ENCODE peak calls at places on chromosomes 7 and 10, in four cellular contexts. Y, V, S and W are unnamed samples.

GRCh38 chr10:29329420-29329819 is 40.5 kb downstream of the LYZL1 start:
- DNase-seq in Y (no peak), V (no peak), S (peak), W (no peak)

GRCh38 chr7:114086906-114087651 is 168.3 kb upstream of the PPP1R3A start:
- DNase-seq in V (no peak), S (no peak), Y (peak), W (peak)

GRCh38 chr7:38795596-38795995 is 113.4 kb downstream of the VPS41 start:
- DNase-seq in S (no peak), Y (no peak), V (no peak), W (no peak)

GRCh38 chr10:7788640-7789335 is 811 bp downstream of the ATP5F1C start:
- DNase-seq in V (no peak), S (peak), Y (peak), W (peak)

GRCh38 chr7:102253076-102253972 is 33.3 kb upstream of the SH2B2 start:
- DNase-seq in S (no peak), V (no peak), Y (no peak), W (no peak)

GRCh38 chr10:110502851-110503301 is 5.2 kb downstream of the DUSP5 start:
- DNase-seq in V (peak), S (no peak), Y (no peak), W (no peak)

GRCh38 chr7:141785711-141786552 is 4.1 kb upstream of the TAS2R5 start:
- DNase-seq in V (peak), S (peak), Y (peak), W (peak)

GRCh38 chr7:122161628-122162027 is 17.6 kb upstream of the AASS start:
- DNase-seq in S (no peak), V (no peak), Y (no peak), W (no peak)

GRCh38 chr10:77625379-77625778 is 12.2 kb downstream of the KCNMA1 start:
- DNase-seq in V (no peak), Y (no peak), S (no peak), W (no peak)

GRCh38 chr7:126727930-126728331 is 524.8 kb downstream of the GRM8 start:
- DNase-seq in S (no peak), Y (no peak), V (no peak), W (no peak)

GRCh38 chr10:35140727-35141126 is 14.1 kb downstream of the CREM start:
- DNase-seq in Y (no peak), S (peak), V (no peak), W (no peak)

GRCh38 chr10:3426190-3426845 is 253.7 kb upstream of the PITRM1 start:
- DNase-seq in Y (no peak), V (no peak), S (peak), W (no peak)

GRCh38 chr7:1501487-1502270 is 2.5 kb downstream of the INTS1 start:
- DNase-seq in Y (no peak), S (no peak), V (no peak), W (no peak)

GRCh38 chr10:52771534-52772455 is 789 bp downstream of the MBL2 start:
- DNase-seq in V (no peak), S (peak), Y (no peak), W (no peak)

GRCh38 chr10:78222096-78222790 is 188.6 kb downstream of the RPS24 start:
- DNase-seq in S (no peak), Y (no peak), V (no peak), W (no peak)

GRCh38 chr7:51354897-51355296 is 38.3 kb upstream of the COBL start:
- DNase-seq in V (no peak), S (no peak), Y (no peak), W (no peak)

GRCh38 chr7:68107968-68108367 is 1111.3 kb downstream of the TYW1 start:
- DNase-seq in S (no peak), V (no peak), Y (no peak), W (no peak)

GRCh38 chr10:124339951-124340760 is 78.6 kb downstream of the OAT start:
- DNase-seq in V (no peak), Y (no peak), S (no peak), W (no peak)

GRCh38 chr10:71589617-71590551 is 129.7 kb downstream of the C10orf105 start:
- DNase-seq in S (peak), V (no peak), Y (no peak), W (no peak)

GRCh38 chr7:105270117-105270516 is 118.6 kb downstream of the SRPK2 start:
- DNase-seq in Y (no peak), V (no peak), S (no peak), W (no peak)

GRCh38 chr10:73644015-73644743 is 2.9 kb upstream of the MYOZ1 start:
- DNase-seq in V (peak), S (peak), Y (peak), W (peak)

GRCh38 chr10:97570146-97570788 is 2.3 kb upstream of the ANKRD2 start:
- DNase-seq in S (no peak), Y (no peak), V (no peak), W (no peak)

GRCh38 chr7:39686261-39686924 is 63.0 kb downstream of the RALA start:
- DNase-seq in Y (no peak), S (no peak), V (peak), W (no peak)

GRCh38 chr7:30900053-30900452 is 11.6 kb upstream of the AQP1 start:
- DNase-seq in S (no peak), Y (no peak), V (no peak), W (no peak)

GRCh38 chr10:110181451-110181850 is 26.0 kb upstream of the MXI1 start:
- DNase-seq in S (no peak), V (no peak), Y (peak), W (no peak)

GRCh38 chr10:113720386-113720785 is 31.1 kb upstream of the PLEKHS1 start:
- DNase-seq in Y (no peak), S (peak), V (no peak), W (no peak)

GRCh38 chr7:79933144-79933543 is 201.5 kb upstream of the GNAI1 start:
- DNase-seq in V (no peak), S (no peak), Y (no peak), W (no peak)
- TF ChIP-seq FOXM1 in V (no peak), S (no peak), Y (no peak), W (no peak)

GRCh38 chr10:92242910-92243671 is 47.8 kb downstream of the CPEB3 start:
- DNase-seq in S (peak), Y (peak), V (no peak), W (peak)

GRCh38 chr10:92241501-92241900 is 49.4 kb downstream of the CPEB3 start:
- DNase-seq in V (no peak), Y (no peak), S (no peak), W (no peak)

GRCh38 chr10:92242380-92242779 is 48.5 kb downstream of the CPEB3 start:
- DNase-seq in V (no peak), Y (no peak), S (no peak), W (no peak)

GRCh38 chr10:92241158-92241500 is 49.7 kb downstream of the CPEB3 start:
- DNase-seq in Y (peak), V (no peak), S (peak), W (peak)

DNA sequence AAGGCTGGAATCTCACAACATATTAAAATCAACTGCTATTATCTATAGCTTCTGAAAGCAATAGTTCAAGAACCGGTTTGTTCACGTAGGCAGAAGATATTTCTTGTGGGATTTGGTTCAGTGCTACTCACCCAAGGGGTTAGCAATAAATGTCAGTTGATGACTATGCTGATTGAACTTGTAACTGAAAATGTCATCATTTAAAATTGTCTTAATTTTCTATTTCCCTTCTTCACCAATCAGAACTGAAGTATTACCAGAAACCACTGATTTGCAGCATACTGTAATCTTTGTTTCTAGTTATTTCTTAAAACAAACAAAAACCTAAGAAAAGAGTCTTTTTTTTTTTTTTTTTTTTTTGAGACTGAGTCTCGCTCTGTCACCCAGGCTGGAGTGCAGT is 46.1 kb downstream of the CPEB3 start:
- DNase-seq in Y (no peak), S (no peak), V (peak), W (no peak)
- TF ChIP-seq FOXM1 in Y (no peak), S (no peak), V (peak), W (no peak)

DNA sequence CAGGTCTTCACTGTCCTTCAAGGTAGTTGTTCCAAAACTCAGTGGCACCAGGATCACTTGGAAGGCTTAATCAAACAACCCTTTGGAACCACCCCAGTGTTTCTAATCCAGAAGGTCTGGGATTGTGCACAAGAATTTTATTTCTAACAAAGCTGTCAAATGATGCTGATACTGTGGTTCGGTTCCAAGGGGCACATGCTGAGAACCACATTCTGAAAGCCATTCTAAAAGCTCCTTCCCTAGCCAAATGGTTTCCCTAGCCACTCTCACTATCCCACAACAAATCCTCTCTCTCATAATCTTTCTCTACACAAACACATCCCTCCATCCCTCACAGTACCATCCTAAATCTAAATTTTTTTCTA is 52.1 kb downstream of the MACC1 start:
- DNase-seq in Y (no peak), V (no peak), S (no peak), W (no peak)
- TF ChIP-seq FOXM1 in Y (no peak), V (no peak), S (no peak), W (no peak)

DNA sequence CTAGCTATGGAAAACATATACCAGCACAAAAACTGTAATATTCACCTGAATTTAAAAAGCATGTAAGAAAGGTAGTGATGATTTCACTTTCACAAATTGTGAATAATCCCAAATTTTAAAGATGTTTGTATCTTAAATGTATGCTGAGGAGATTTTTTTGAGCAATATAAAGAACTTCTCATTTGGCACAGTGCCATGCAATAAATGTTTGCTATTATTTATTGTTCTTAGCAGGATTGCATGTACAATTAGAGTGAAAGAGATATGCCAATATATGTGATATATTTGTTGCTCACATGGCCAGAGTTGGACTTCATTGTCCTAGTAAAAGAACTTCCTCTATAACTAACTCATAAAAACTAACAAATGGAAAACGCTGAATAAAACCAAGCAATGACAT is 895.1 kb upstream of the KCND2 start:
- DNase-seq in V (no peak), S (no peak), Y (no peak), W (no peak)
- TF ChIP-seq FOXM1 in V (no peak), S (no peak), Y (no peak), W (no peak)

GRCh38 chr10:4816966-4817365 is 9.0 kb upstream of the AKR1E2 start:
- DNase-seq in S (no peak), Y (no peak), V (no peak), W (no peak)
- TF ChIP-seq FOXM1 in S (no peak), Y (no peak), V (no peak), W (no peak)